ENCODE peak calls at places on chromosomes 7 and 10, in five cellular contexts. One of them, this sample, is unnamed.

GRCh38 chr10:125024496-125025234 is 82.7 kb downstream of the ZRANB1 start:
- DNase-seq in OCI-M1: no peak
- DNase-seq in GM12865: no peak
- DNase-seq in stimulated activated CD8-positive, alpha-beta memory T cell treated with anti-CD3 and anti-CD28 coated beads, Interleukin-4, amount 100 ng/mL, for 4 hours: no peak
- DNase-seq in cardiac septum: no peak
- DNase-seq in this sample: no peak

GRCh38 chr7:135769403-135769802 is 20.8 kb upstream of the FAM180A start:
- DNase-seq in OCI-M1: no peak
- DNase-seq in GM12865: no peak
- DNase-seq in stimulated activated CD8-positive, alpha-beta memory T cell treated with anti-CD3 and anti-CD28 coated beads, Interleukin-4, amount 100 ng/mL, for 4 hours: no peak
- DNase-seq in cardiac septum: no peak
- DNase-seq in this sample: no peak

GRCh38 chr10:85570871-85571270 is 795.7 kb downstream of the GRID1 start:
- DNase-seq in OCI-M1: no peak
- DNase-seq in GM12865: no peak
- DNase-seq in stimulated activated CD8-positive, alpha-beta memory T cell treated with anti-CD3 and anti-CD28 coated beads, Interleukin-4, amount 100 ng/mL, for 4 hours: no peak
- DNase-seq in cardiac septum: no peak
- DNase-seq in this sample: no peak

GRCh38 chr7:130853503-130854279 is 119.7 kb upstream of the KLF14 start:
- DNase-seq in OCI-M1: no peak
- DNase-seq in GM12865: no peak
- DNase-seq in stimulated activated CD8-positive, alpha-beta memory T cell treated with anti-CD3 and anti-CD28 coated beads, Interleukin-4, amount 100 ng/mL, for 4 hours: no peak
- DNase-seq in cardiac septum: no peak
- DNase-seq in this sample: no peak

GRCh38 chr7:150340024-150340749 is 1.2 kb downstream of the RARRES2 start:
- DNase-seq in OCI-M1: no peak
- DNase-seq in GM12865: no peak
- DNase-seq in stimulated activated CD8-positive, alpha-beta memory T cell treated with anti-CD3 and anti-CD28 coated beads, Interleukin-4, amount 100 ng/mL, for 4 hours: no peak
- DNase-seq in cardiac septum: no peak
- DNase-seq in this sample: no peak

GRCh38 chr10:50385610-50386009 is 134.3 kb upstream of the ASAH2 start:
- DNase-seq in OCI-M1: peak
- DNase-seq in GM12865: no peak
- DNase-seq in stimulated activated CD8-positive, alpha-beta memory T cell treated with anti-CD3 and anti-CD28 coated beads, Interleukin-4, amount 100 ng/mL, for 4 hours: no peak
- DNase-seq in cardiac septum: no peak
- DNase-seq in this sample: no peak

GRCh38 chr10:84993251-84994035 is 665.1 kb downstream of the CCSER2 start:
- DNase-seq in OCI-M1: no peak
- DNase-seq in GM12865: no peak
- DNase-seq in stimulated activated CD8-positive, alpha-beta memory T cell treated with anti-CD3 and anti-CD28 coated beads, Interleukin-4, amount 100 ng/mL, for 4 hours: no peak
- DNase-seq in cardiac septum: no peak
- DNase-seq in this sample: no peak

GRCh38 chr10:72334196-72334831 is 20.4 kb downstream of the DNAJB12 start:
- DNase-seq in OCI-M1: no peak
- DNase-seq in GM12865: no peak
- DNase-seq in stimulated activated CD8-positive, alpha-beta memory T cell treated with anti-CD3 and anti-CD28 coated beads, Interleukin-4, amount 100 ng/mL, for 4 hours: no peak
- DNase-seq in cardiac septum: no peak
- DNase-seq in this sample: no peak

GRCh38 chr10:49023752-49024151 is 84.1 kb upstream of the LRRC18 start:
- DNase-seq in OCI-M1: no peak
- DNase-seq in GM12865: no peak
- DNase-seq in stimulated activated CD8-positive, alpha-beta memory T cell treated with anti-CD3 and anti-CD28 coated beads, Interleukin-4, amount 100 ng/mL, for 4 hours: no peak
- DNase-seq in cardiac septum: no peak
- DNase-seq in this sample: no peak

GRCh38 chr7:17185690-17186070 is 112.8 kb upstream of the AHR start:
- DNase-seq in OCI-M1: peak
- DNase-seq in GM12865: peak
- DNase-seq in stimulated activated CD8-positive, alpha-beta memory T cell treated with anti-CD3 and anti-CD28 coated beads, Interleukin-4, amount 100 ng/mL, for 4 hours: no peak
- DNase-seq in cardiac septum: no peak
- DNase-seq in this sample: no peak

GRCh38 chr10:82813856-82814255 is 938.9 kb downstream of the NRG3 start:
- DNase-seq in OCI-M1: peak
- DNase-seq in GM12865: no peak
- DNase-seq in stimulated activated CD8-positive, alpha-beta memory T cell treated with anti-CD3 and anti-CD28 coated beads, Interleukin-4, amount 100 ng/mL, for 4 hours: no peak
- DNase-seq in cardiac septum: no peak
- DNase-seq in this sample: no peak

This sample was measured in activated CD8-positive, alpha-beta memory T cell treated with anti-CD3 and anti-CD28 coated beads for 4 hours.